ENCODE peak calls at places on chromosomes 11 and 22, in nine cellular contexts. One of them, this sample, is unnamed.

GRCh38 chr22:49236541-49237075 is 591.1 kb downstream of the BRD1 start:
- DNase-seq in stimulated activated CD4-positive, alpha-beta T cell treated with anti-CD3 and anti-CD28 coated beads, Interleukin-15, amount 100 ng/mL, for 24 hours: no peak
- DNase-seq in activated T-cell treated with anti-CD3 and anti-CD28 coated beads for 48 hours: no peak
- DNase-seq in NCI-H1436: no peak
- DNase-seq in stimulated activated naive CD4-positive, alpha-beta T cell: no peak
- DNase-seq in left colon: no peak
- DNase-seq in T-helper 1 cell: no peak
- DNase-seq in glutamatergic neuron: no peak
- DNase-seq in NCI-H2171 treated with DMSO at 0.1 percent for 48 hours: no peak
- DNase-seq in this sample: no peak

GRCh38 chr11:69744435-69744834 is 30.7 kb downstream of the FGF4 start:
- DNase-seq in activated T-cell treated with anti-CD3 and anti-CD28 coated beads for 48 hours: no peak
- DNase-seq in glutamatergic neuron: no peak
- DNase-seq in left colon: no peak
- DNase-seq in stimulated activated naive CD4-positive, alpha-beta T cell: no peak
- DNase-seq in NCI-H2171 treated with DMSO at 0.1 percent for 48 hours: no peak
- DNase-seq in T-helper 1 cell: no peak
- DNase-seq in stimulated activated CD4-positive, alpha-beta T cell treated with anti-CD3 and anti-CD28 coated beads, Interleukin-15, amount 100 ng/mL, for 24 hours: no peak
- DNase-seq in NCI-H1436: no peak
- DNase-seq in this sample: no peak

GRCh38 chr22:38572065-38572464 is 2.1 kb upstream of the DMC1 start:
- DNase-seq in NCI-H1436: peak
- DNase-seq in NCI-H2171 treated with DMSO at 0.1 percent for 48 hours: peak
- DNase-seq in activated T-cell treated with anti-CD3 and anti-CD28 coated beads for 48 hours: no peak
- DNase-seq in T-helper 1 cell: no peak
- DNase-seq in stimulated activated CD4-positive, alpha-beta T cell treated with anti-CD3 and anti-CD28 coated beads, Interleukin-15, amount 100 ng/mL, for 24 hours: peak
- DNase-seq in stimulated activated naive CD4-positive, alpha-beta T cell: peak
- DNase-seq in left colon: peak
- DNase-seq in glutamatergic neuron: no peak
- DNase-seq in this sample: peak

GRCh38 chr22:46933040-46933439 is 170.6 kb downstream of the TBC1D22A start:
- DNase-seq in NCI-H1436: no peak
- DNase-seq in NCI-H2171 treated with DMSO at 0.1 percent for 48 hours: no peak
- DNase-seq in stimulated activated CD4-positive, alpha-beta T cell treated with anti-CD3 and anti-CD28 coated beads, Interleukin-15, amount 100 ng/mL, for 24 hours: no peak
- DNase-seq in T-helper 1 cell: no peak
- DNase-seq in glutamatergic neuron: no peak
- DNase-seq in left colon: no peak
- DNase-seq in stimulated activated naive CD4-positive, alpha-beta T cell: no peak
- DNase-seq in activated T-cell treated with anti-CD3 and anti-CD28 coated beads for 48 hours: no peak
- DNase-seq in this sample: no peak

GRCh38 chr22:35039625-35040024 is 26.3 kb upstream of the ISX start:
- DNase-seq in NCI-H1436: no peak
- DNase-seq in left colon: no peak
- DNase-seq in glutamatergic neuron: no peak
- DNase-seq in activated T-cell treated with anti-CD3 and anti-CD28 coated beads for 48 hours: no peak
- DNase-seq in NCI-H2171 treated with DMSO at 0.1 percent for 48 hours: peak
- DNase-seq in stimulated activated CD4-positive, alpha-beta T cell treated with anti-CD3 and anti-CD28 coated beads, Interleukin-15, amount 100 ng/mL, for 24 hours: no peak
- DNase-seq in T-helper 1 cell: no peak
- DNase-seq in stimulated activated naive CD4-positive, alpha-beta T cell: no peak
- DNase-seq in this sample: peak

GRCh38 chr22:45497746-45498145 is 4.9 kb upstream of the FBLN1 start:
- DNase-seq in glutamatergic neuron: no peak
- DNase-seq in T-helper 1 cell: no peak
- DNase-seq in NCI-H2171 treated with DMSO at 0.1 percent for 48 hours: no peak
- DNase-seq in activated T-cell treated with anti-CD3 and anti-CD28 coated beads for 48 hours: no peak
- DNase-seq in left colon: no peak
- DNase-seq in stimulated activated CD4-positive, alpha-beta T cell treated with anti-CD3 and anti-CD28 coated beads, Interleukin-15, amount 100 ng/mL, for 24 hours: no peak
- DNase-seq in NCI-H1436: no peak
- DNase-seq in stimulated activated naive CD4-positive, alpha-beta T cell: no peak
- DNase-seq in this sample: no peak

GRCh38 chr11:122895591-122895990 is 13.0 kb downstream of the JHY start:
- DNase-seq in NCI-H1436: no peak
- DNase-seq in NCI-H2171 treated with DMSO at 0.1 percent for 48 hours: no peak
- DNase-seq in T-helper 1 cell: no peak
- DNase-seq in glutamatergic neuron: no peak
- DNase-seq in stimulated activated CD4-positive, alpha-beta T cell treated with anti-CD3 and anti-CD28 coated beads, Interleukin-15, amount 100 ng/mL, for 24 hours: no peak
- DNase-seq in activated T-cell treated with anti-CD3 and anti-CD28 coated beads for 48 hours: no peak
- DNase-seq in stimulated activated naive CD4-positive, alpha-beta T cell: no peak
- DNase-seq in left colon: no peak
- DNase-seq in this sample: peak

GRCh38 chr11:68328374-68329091 is 16.1 kb downstream of the LRP5 start:
- DNase-seq in NCI-H2171 treated with DMSO at 0.1 percent for 48 hours: no peak
- DNase-seq in left colon: peak
- DNase-seq in glutamatergic neuron: no peak
- DNase-seq in activated T-cell treated with anti-CD3 and anti-CD28 coated beads for 48 hours: no peak
- DNase-seq in NCI-H1436: no peak
- DNase-seq in T-helper 1 cell: no peak
- DNase-seq in stimulated activated naive CD4-positive, alpha-beta T cell: peak
- DNase-seq in stimulated activated CD4-positive, alpha-beta T cell treated with anti-CD3 and anti-CD28 coated beads, Interleukin-15, amount 100 ng/mL, for 24 hours: peak
- DNase-seq in this sample: peak

GRCh38 chr22:45884201-45885067 is 92.5 kb downstream of the WNT7B start:
- DNase-seq in glutamatergic neuron: no peak
- DNase-seq in NCI-H1436: no peak
- DNase-seq in stimulated activated naive CD4-positive, alpha-beta T cell: no peak
- DNase-seq in stimulated activated CD4-positive, alpha-beta T cell treated with anti-CD3 and anti-CD28 coated beads, Interleukin-15, amount 100 ng/mL, for 24 hours: no peak
- DNase-seq in T-helper 1 cell: peak
- DNase-seq in left colon: no peak
- DNase-seq in activated T-cell treated with anti-CD3 and anti-CD28 coated beads for 48 hours: no peak
- DNase-seq in NCI-H2171 treated with DMSO at 0.1 percent for 48 hours: no peak
- DNase-seq in this sample: no peak

GRCh38 chr11:10858505-10859360 is 880 bp upstream of the ZBED5 start:
- DNase-seq in stimulated activated CD4-positive, alpha-beta T cell treated with anti-CD3 and anti-CD28 coated beads, Interleukin-15, amount 100 ng/mL, for 24 hours: peak
- DNase-seq in T-helper 1 cell: peak
- DNase-seq in stimulated activated naive CD4-positive, alpha-beta T cell: peak
- DNase-seq in NCI-H2171 treated with DMSO at 0.1 percent for 48 hours: peak
- DNase-seq in left colon: peak
- DNase-seq in NCI-H1436: peak
- DNase-seq in glutamatergic neuron: peak
- DNase-seq in activated T-cell treated with anti-CD3 and anti-CD28 coated beads for 48 hours: peak
- DNase-seq in this sample: no peak

GRCh38 chr11:78350646-78351165 is 66.9 kb downstream of the GAB2 start:
- DNase-seq in NCI-H1436: no peak
- DNase-seq in stimulated activated CD4-positive, alpha-beta T cell treated with anti-CD3 and anti-CD28 coated beads, Interleukin-15, amount 100 ng/mL, for 24 hours: no peak
- DNase-seq in NCI-H2171 treated with DMSO at 0.1 percent for 48 hours: no peak
- DNase-seq in activated T-cell treated with anti-CD3 and anti-CD28 coated beads for 48 hours: no peak
- DNase-seq in T-helper 1 cell: no peak
- DNase-seq in glutamatergic neuron: no peak
- DNase-seq in left colon: no peak
- DNase-seq in stimulated activated naive CD4-positive, alpha-beta T cell: no peak
- DNase-seq in this sample: peak

GRCh38 chr11:134691985-134692384 is 279.9 kb upstream of the B3GAT1 start:
- DNase-seq in NCI-H1436: no peak
- DNase-seq in stimulated activated naive CD4-positive, alpha-beta T cell: no peak
- DNase-seq in activated T-cell treated with anti-CD3 and anti-CD28 coated beads for 48 hours: no peak
- DNase-seq in left colon: no peak
- DNase-seq in stimulated activated CD4-positive, alpha-beta T cell treated with anti-CD3 and anti-CD28 coated beads, Interleukin-15, amount 100 ng/mL, for 24 hours: no peak
- DNase-seq in T-helper 1 cell: no peak
- DNase-seq in glutamatergic neuron: no peak
- DNase-seq in NCI-H2171 treated with DMSO at 0.1 percent for 48 hours: no peak
- DNase-seq in this sample: no peak

GRCh38 chr11:26522912-26523610 is 49.0 kb downstream of the MUC15 start:
- DNase-seq in stimulated activated naive CD4-positive, alpha-beta T cell: no peak
- DNase-seq in NCI-H2171 treated with DMSO at 0.1 percent for 48 hours: peak
- DNase-seq in left colon: no peak
- DNase-seq in T-helper 1 cell: no peak
- DNase-seq in NCI-H1436: no peak
- DNase-seq in stimulated activated CD4-positive, alpha-beta T cell treated with anti-CD3 and anti-CD28 coated beads, Interleukin-15, amount 100 ng/mL, for 24 hours: no peak
- DNase-seq in activated T-cell treated with anti-CD3 and anti-CD28 coated beads for 48 hours: no peak
- DNase-seq in glutamatergic neuron: no peak
- DNase-seq in this sample: peak

GRCh38 chr11:5690216-5690615 is 626 bp downstream of the TRIM22 start:
- DNase-seq in T-helper 1 cell: no peak
- DNase-seq in activated T-cell treated with anti-CD3 and anti-CD28 coated beads for 48 hours: no peak
- DNase-seq in stimulated activated naive CD4-positive, alpha-beta T cell: no peak
- DNase-seq in NCI-H2171 treated with DMSO at 0.1 percent for 48 hours: no peak
- DNase-seq in glutamatergic neuron: no peak
- DNase-seq in left colon: no peak
- DNase-seq in stimulated activated CD4-positive, alpha-beta T cell treated with anti-CD3 and anti-CD28 coated beads, Interleukin-15, amount 100 ng/mL, for 24 hours: no peak
- DNase-seq in NCI-H1436: no peak
- DNase-seq in this sample: no peak

GRCh38 chr11:30497600-30497999 is 88.6 kb downstream of the MPPED2 start:
- DNase-seq in activated T-cell treated with anti-CD3 and anti-CD28 coated beads for 48 hours: no peak
- DNase-seq in glutamatergic neuron: no peak
- DNase-seq in NCI-H2171 treated with DMSO at 0.1 percent for 48 hours: no peak
- DNase-seq in NCI-H1436: no peak
- DNase-seq in left colon: no peak
- DNase-seq in stimulated activated naive CD4-positive, alpha-beta T cell: no peak
- DNase-seq in stimulated activated CD4-positive, alpha-beta T cell treated with anti-CD3 and anti-CD28 coated beads, Interleukin-15, amount 100 ng/mL, for 24 hours: no peak
- DNase-seq in T-helper 1 cell: no peak
- DNase-seq in this sample: no peak

GRCh38 chr22:43736651-43737050 is 75.5 kb downstream of the EFCAB6 start:
- DNase-seq in NCI-H2171 treated with DMSO at 0.1 percent for 48 hours: no peak
- DNase-seq in glutamatergic neuron: no peak
- DNase-seq in left colon: no peak
- DNase-seq in NCI-H1436: no peak
- DNase-seq in stimulated activated naive CD4-positive, alpha-beta T cell: no peak
- DNase-seq in activated T-cell treated with anti-CD3 and anti-CD28 coated beads for 48 hours: no peak
- DNase-seq in stimulated activated CD4-positive, alpha-beta T cell treated with anti-CD3 and anti-CD28 coated beads, Interleukin-15, amount 100 ng/mL, for 24 hours: no peak
- DNase-seq in T-helper 1 cell: no peak
- DNase-seq in this sample: no peak

GRCh38 chr11:64858467-64859401 is 14.3 kb upstream of the CDC42BPG start:
- DNase-seq in activated T-cell treated with anti-CD3 and anti-CD28 coated beads for 48 hours: no peak
- DNase-seq in NCI-H2171 treated with DMSO at 0.1 percent for 48 hours: no peak
- DNase-seq in left colon: peak
- DNase-seq in stimulated activated naive CD4-positive, alpha-beta T cell: peak
- DNase-seq in glutamatergic neuron: no peak
- DNase-seq in T-helper 1 cell: peak
- DNase-seq in stimulated activated CD4-positive, alpha-beta T cell treated with anti-CD3 and anti-CD28 coated beads, Interleukin-15, amount 100 ng/mL, for 24 hours: peak
- DNase-seq in NCI-H1436: no peak
- DNase-seq in this sample: no peak

GRCh38 chr11:44618561-44619425 is 53.3 kb downstream of the CD82 start:
- DNase-seq in activated T-cell treated with anti-CD3 and anti-CD28 coated beads for 48 hours: no peak
- DNase-seq in stimulated activated naive CD4-positive, alpha-beta T cell: no peak
- DNase-seq in glutamatergic neuron: no peak
- DNase-seq in NCI-H1436: no peak
- DNase-seq in T-helper 1 cell: no peak
- DNase-seq in stimulated activated CD4-positive, alpha-beta T cell treated with anti-CD3 and anti-CD28 coated beads, Interleukin-15, amount 100 ng/mL, for 24 hours: peak
- DNase-seq in NCI-H2171 treated with DMSO at 0.1 percent for 48 hours: no peak
- DNase-seq in left colon: no peak
- DNase-seq in this sample: no peak

GRCh38 chr11:61533401-61533800 is 24.9 kb downstream of the LRRC10B start:
- DNase-seq in glutamatergic neuron: no peak
- DNase-seq in T-helper 1 cell: no peak
- DNase-seq in NCI-H2171 treated with DMSO at 0.1 percent for 48 hours: no peak
- DNase-seq in activated T-cell treated with anti-CD3 and anti-CD28 coated beads for 48 hours: no peak
- DNase-seq in NCI-H1436: no peak
- DNase-seq in left colon: peak
- DNase-seq in stimulated activated CD4-positive, alpha-beta T cell treated with anti-CD3 and anti-CD28 coated beads, Interleukin-15, amount 100 ng/mL, for 24 hours: no peak
- DNase-seq in stimulated activated naive CD4-positive, alpha-beta T cell: no peak
- DNase-seq in this sample: peak

GRCh38 chr11:9787981-9788521 is 124.2 kb downstream of the SWAP70 start:
- DNase-seq in left colon: no peak
- DNase-seq in T-helper 1 cell: no peak
- DNase-seq in stimulated activated CD4-positive, alpha-beta T cell treated with anti-CD3 and anti-CD28 coated beads, Interleukin-15, amount 100 ng/mL, for 24 hours: no peak
- DNase-seq in activated T-cell treated with anti-CD3 and anti-CD28 coated beads for 48 hours: no peak
- DNase-seq in NCI-H2171 treated with DMSO at 0.1 percent for 48 hours: no peak
- DNase-seq in stimulated activated naive CD4-positive, alpha-beta T cell: no peak
- DNase-seq in glutamatergic neuron: no peak
- DNase-seq in NCI-H1436: no peak
- DNase-seq in this sample: no peak

GRCh38 chr11:76284161-76284560 is 77.9 kb upstream of the WNT11 start:
- DNase-seq in T-helper 1 cell: no peak
- DNase-seq in NCI-H2171 treated with DMSO at 0.1 percent for 48 hours: no peak
- DNase-seq in NCI-H1436: no peak
- DNase-seq in stimulated activated CD4-positive, alpha-beta T cell treated with anti-CD3 and anti-CD28 coated beads, Interleukin-15, amount 100 ng/mL, for 24 hours: no peak
- DNase-seq in left colon: no peak
- DNase-seq in glutamatergic neuron: no peak
- DNase-seq in activated T-cell treated with anti-CD3 and anti-CD28 coated beads for 48 hours: no peak
- DNase-seq in stimulated activated naive CD4-positive, alpha-beta T cell: no peak
- DNase-seq in this sample: no peak

GRCh38 chr22:38504731-38505594 is 1.1 kb downstream of the DDX17 start:
- DNase-seq in NCI-H2171 treated with DMSO at 0.1 percent for 48 hours: no peak
- DNase-seq in stimulated activated CD4-positive, alpha-beta T cell treated with anti-CD3 and anti-CD28 coated beads, Interleukin-15, amount 100 ng/mL, for 24 hours: peak
- DNase-seq in T-helper 1 cell: peak
- DNase-seq in glutamatergic neuron: peak
- DNase-seq in left colon: peak
- DNase-seq in activated T-cell treated with anti-CD3 and anti-CD28 coated beads for 48 hours: peak
- DNase-seq in stimulated activated naive CD4-positive, alpha-beta T cell: peak
- DNase-seq in NCI-H1436: peak
- DNase-seq in this sample: peak

GRCh38 chr11:1570531-1570895 is 1.6 kb downstream of the DUSP8 start:
- DNase-seq in NCI-H2171 treated with DMSO at 0.1 percent for 48 hours: no peak
- DNase-seq in stimulated activated CD4-positive, alpha-beta T cell treated with anti-CD3 and anti-CD28 coated beads, Interleukin-15, amount 100 ng/mL, for 24 hours: no peak
- DNase-seq in glutamatergic neuron: no peak
- DNase-seq in stimulated activated naive CD4-positive, alpha-beta T cell: no peak
- DNase-seq in T-helper 1 cell: no peak
- DNase-seq in NCI-H1436: no peak
- DNase-seq in activated T-cell treated with anti-CD3 and anti-CD28 coated beads for 48 hours: no peak
- DNase-seq in left colon: no peak
- DNase-seq in this sample: peak

This sample was measured in NCI-H69.